ENCODE peak calls at places on chromosomes 13 and 19, in six cellular contexts. A is Caki2, K is mesenteric fat pad, G is T-cell, J is NCI-H2171, N is IMR-90. Z is an unnamed sample.

GRCh38 chr19:47860602-47861297 is 1.7 kb downstream of the TPRX2 start:
- DNase-seq in G (no peak), J (no peak), K (no peak), N (no peak), A (no peak), Z (no peak)

GRCh38 chr13:73077867-73078266 is 19.1 kb downstream of the KLF5 start:
- DNase-seq in A (no peak), G (no peak), N (no peak), K (no peak), J (no peak), Z (no peak)

GRCh38 chr13:109813663-109814062 is 27.3 kb upstream of the IRS2 start:
- DNase-seq in A (no peak), N (no peak), K (no peak), J (no peak), G (no peak), Z (no peak)

GRCh38 chr13:72205773-72206172 is 338.8 kb upstream of the DACH1 start:
- DNase-seq in K (no peak), A (no peak), J (no peak), N (no peak), G (no peak), Z (peak)

GRCh38 chr13:30504081-30504480 is 38.3 kb upstream of the HMGB1 start:
- DNase-seq in A (no peak), G (no peak), J (no peak), N (peak), K (no peak), Z (no peak)

GRCh38 chr19:16258440-16258903 is 60.8 kb downstream of the AP1M1 start:
- DNase-seq in J (no peak), G (no peak), N (no peak), A (no peak), K (no peak), Z (no peak)

GRCh38 chr13:27280009-27280646 is 9.5 kb downstream of the RASL11A start:
- DNase-seq in A (no peak), N (no peak), K (no peak), G (no peak), J (no peak), Z (peak)

GRCh38 chr19:21482863-21483276 is 22.5 kb upstream of the ZNF429 start:
- DNase-seq in A (no peak), K (no peak), N (no peak), G (peak), J (no peak), Z (peak)

GRCh38 chr19:21603431-21604153 is 98.2 kb downstream of the ZNF429 start:
- DNase-seq in N (no peak), G (no peak), K (no peak), A (no peak), J (no peak), Z (no peak)

GRCh38 chr19:16200038-16200775 is 2.5 kb downstream of the AP1M1 start:
- DNase-seq in A (no peak), K (no peak), N (peak), J (no peak), G (no peak), Z (no peak)

GRCh38 chr13:21175656-21176194 is 627 bp downstream of the SKA3 start:
- DNase-seq in K (no peak), G (no peak), A (no peak), N (peak), J (no peak), Z (peak)

GRCh38 chr13:99042851-99043250 is 65.0 kb upstream of the DOCK9 start:
- DNase-seq in A (no peak), N (no peak), G (no peak), K (no peak), J (no peak), Z (no peak)

GRCh38 chr13:50286376-50286775 is 271.1 kb downstream of the KCNRG start:
- DNase-seq in G (no peak), A (no peak), N (no peak), J (no peak), K (no peak), Z (no peak)

GRCh38 chr19:33508941-33509614 is 12.5 kb downstream of the PEPD start:
- DNase-seq in A (peak), G (no peak), J (no peak), N (no peak), K (no peak), Z (peak)

GRCh38 chr13:27194895-27195764 is 23.5 kb upstream of the USP12 start:
- DNase-seq in G (no peak), N (peak), A (peak), J (no peak), K (no peak), Z (peak)

GRCh38 chr19:50155520-50156109 is 7.5 kb downstream of the IZUMO2 start:
- DNase-seq in A (no peak), K (no peak), G (no peak), N (no peak), J (no peak), Z (no peak)

GRCh38 chr19:46723023-46723461 is 6.1 kb upstream of the PRKD2 start:
- DNase-seq in N (no peak), K (no peak), J (no peak), A (no peak), G (no peak), Z (no peak)

Z was measured in ELR.